ENCODE peak calls at places on chromosome 4, in nine cellular contexts. One of them, this sample, is unnamed.

GRCh38 chr4:10866691-10867090 is 182.1 kb upstream of the CLNK start:
- DNase-seq in adipocyte: no peak
- DNase-seq in Panc1: no peak
- DNase-seq in uterus: no peak
- DNase-seq in psoas muscle: no peak
- DNase-seq in cardiac muscle cell: peak; percentile 2
- DNase-seq in stomach: no peak
- DNase-seq in K562: no peak
- DNase-seq in MM.1S: no peak
- DNase-seq in this sample: no peak

GRCh38 chr4:67700119-67700873 is 659 bp downstream of the UBA6 start:
- DNase-seq in MM.1S: peak; percentile 78
- DNase-seq in psoas muscle: no peak
- DNase-seq in K562: no peak
- DNase-seq in uterus: no peak
- DNase-seq in adipocyte: peak; percentile 27
- DNase-seq in stomach: no peak
- DNase-seq in cardiac muscle cell: no peak
- DNase-seq in Panc1: no peak
- DNase-seq in this sample: peak; percentile 22

GRCh38 chr4:23819041-23819511 is 70.8 kb downstream of the PPARGC1A start:
- DNase-seq in K562: no peak
- DNase-seq in psoas muscle: no peak
- DNase-seq in stomach: no peak
- DNase-seq in MM.1S: no peak
- DNase-seq in cardiac muscle cell: peak; percentile 64
- DNase-seq in Panc1: no peak
- DNase-seq in adipocyte: no peak
- DNase-seq in uterus: no peak
- DNase-seq in this sample: no peak

GRCh38 chr4:110046588-110047049 is 133.9 kb downstream of the EGF start:
- DNase-seq in psoas muscle: no peak
- DNase-seq in cardiac muscle cell: no peak
- DNase-seq in MM.1S: no peak
- DNase-seq in uterus: no peak
- DNase-seq in Panc1: no peak
- DNase-seq in stomach: no peak
- DNase-seq in adipocyte: peak; percentile 39
- DNase-seq in K562: no peak
- DNase-seq in this sample: no peak

GRCh38 chr4:26522478-26522877 is 32.2 kb upstream of the CCKAR start:
- DNase-seq in stomach: no peak
- DNase-seq in MM.1S: no peak
- DNase-seq in Panc1: no peak
- DNase-seq in cardiac muscle cell: no peak
- DNase-seq in psoas muscle: no peak
- DNase-seq in adipocyte: peak; percentile 60
- DNase-seq in uterus: no peak
- DNase-seq in K562: no peak
- DNase-seq in this sample: no peak

GRCh38 chr4:106502106-106502699 is 133.6 kb upstream of the GIMD1 start:
- DNase-seq in uterus: no peak
- DNase-seq in psoas muscle: peak; percentile 55
- DNase-seq in K562: peak; percentile 35
- DNase-seq in Panc1: peak; percentile 10
- DNase-seq in MM.1S: peak; percentile 54
- DNase-seq in adipocyte: peak; percentile 79
- DNase-seq in cardiac muscle cell: peak; percentile 77
- DNase-seq in stomach: peak; percentile 64
- DNase-seq in this sample: peak; percentile 80

GRCh38 chr4:65831828-65832227 is 161.5 kb upstream of the EPHA5 start:
- DNase-seq in adipocyte: no peak
- DNase-seq in Panc1: no peak
- DNase-seq in psoas muscle: no peak
- DNase-seq in uterus: no peak
- DNase-seq in MM.1S: no peak
- DNase-seq in stomach: no peak
- DNase-seq in K562: no peak
- DNase-seq in cardiac muscle cell: no peak
- DNase-seq in this sample: no peak

GRCh38 chr4:143251348-143251747 is 66.6 kb downstream of the USP38 start:
- DNase-seq in stomach: no peak
- DNase-seq in adipocyte: no peak
- DNase-seq in uterus: no peak
- DNase-seq in cardiac muscle cell: no peak
- DNase-seq in K562: no peak
- DNase-seq in MM.1S: no peak
- DNase-seq in Panc1: no peak
- DNase-seq in psoas muscle: no peak
- DNase-seq in this sample: no peak

GRCh38 chr4:59161249-59161648 is 2038.9 kb upstream of the ADGRL3 start:
- DNase-seq in cardiac muscle cell: no peak
- DNase-seq in Panc1: no peak
- DNase-seq in adipocyte: peak; percentile 0
- DNase-seq in stomach: no peak
- DNase-seq in psoas muscle: no peak
- DNase-seq in uterus: no peak
- DNase-seq in MM.1S: no peak
- DNase-seq in K562: no peak
- DNase-seq in this sample: peak; percentile 21

GRCh38 chr4:48467442-48467841 is 15.7 kb upstream of the SLC10A4 start:
- DNase-seq in cardiac muscle cell: no peak
- DNase-seq in uterus: no peak
- DNase-seq in K562: no peak
- DNase-seq in stomach: no peak
- DNase-seq in MM.1S: no peak
- DNase-seq in psoas muscle: no peak
- DNase-seq in adipocyte: no peak
- DNase-seq in Panc1: no peak
- DNase-seq in this sample: no peak

GRCh38 chr4:110518889-110519490 is 43.0 kb downstream of the ENPEP start:
- DNase-seq in uterus: no peak
- DNase-seq in MM.1S: peak; percentile 36
- DNase-seq in stomach: no peak
- DNase-seq in Panc1: no peak
- DNase-seq in K562: peak; percentile 35
- DNase-seq in adipocyte: peak; percentile 64
- DNase-seq in cardiac muscle cell: peak; percentile 57
- DNase-seq in psoas muscle: no peak
- DNase-seq in this sample: peak; percentile 34

GRCh38 chr4:40238700-40239548 is 42.1 kb downstream of the RHOH start:
- DNase-seq in psoas muscle: no peak
- DNase-seq in MM.1S: no peak
- DNase-seq in uterus: no peak
- DNase-seq in Panc1: no peak
- DNase-seq in K562: peak; percentile 94
- DNase-seq in cardiac muscle cell: no peak
- DNase-seq in stomach: no peak
- DNase-seq in adipocyte: no peak
- DNase-seq in this sample: no peak

GRCh38 chr4:189278559-189279165 is 662.0 kb upstream of the FRG1 start:
- DNase-seq in adipocyte: no peak
- DNase-seq in Panc1: no peak
- DNase-seq in cardiac muscle cell: no peak
- DNase-seq in psoas muscle: no peak
- DNase-seq in K562: no peak
- DNase-seq in stomach: no peak
- DNase-seq in MM.1S: no peak
- DNase-seq in uterus: no peak
- DNase-seq in this sample: no peak

DNA sequence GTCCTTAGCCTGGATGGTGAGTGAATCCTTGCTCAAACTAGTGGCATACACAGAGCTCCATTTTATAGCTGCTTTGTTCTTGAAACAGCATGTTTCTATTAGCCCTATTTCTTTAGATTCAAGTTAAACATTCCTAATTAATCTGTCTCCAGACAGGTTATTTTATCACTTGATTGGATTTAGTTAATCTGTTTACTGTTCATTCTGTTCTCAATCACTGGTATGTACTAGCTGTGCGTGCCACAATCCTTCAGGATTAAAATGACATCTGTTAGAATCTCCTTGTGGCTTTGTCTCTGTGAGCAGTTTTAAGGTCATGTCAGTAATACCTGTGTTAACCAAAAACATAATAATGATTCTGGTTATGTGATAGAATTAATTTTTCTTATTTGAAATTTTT is 36.5 kb downstream of the PTPN13 start:
- DNase-seq in stomach: no peak
- DNase-seq in K562: no peak
- DNase-seq in Panc1: no peak
- DNase-seq in psoas muscle: no peak
- DNase-seq in uterus: no peak
- DNase-seq in cardiac muscle cell: no peak
- DNase-seq in MM.1S: no peak
- DNase-seq in adipocyte: no peak
- DNase-seq in this sample: peak; percentile 21
- H3K4me1 ChIP-seq in stomach: peaks cover 3% of the 10 kb centered on the region
- H3K4me1 ChIP-seq in K562: no peaks in the 10 kb centered on the region
- H3K4me1 ChIP-seq in Panc1: no peaks in the 10 kb centered on the region
- H3K4me1 ChIP-seq in psoas muscle: no peaks in the 10 kb centered on the region
- H3K4me1 ChIP-seq in uterus: no peaks in the 10 kb centered on the region
- H3K4me1 ChIP-seq in cardiac muscle cell: peaks cover 29% of the 10 kb centered on the region
- H3K4me1 ChIP-seq in MM.1S: peaks cover 14% of the 10 kb centered on the region
- H3K4me1 ChIP-seq in adipocyte: no peaks in the 10 kb centered on the region
- H3K4me1 ChIP-seq in this sample: peaks cover 16% of the 10 kb centered on the region

GRCh38 chr4:1234296-1234695 is 14.6 kb downstream of the CTBP1 start:
- DNase-seq in stomach: no peak
- DNase-seq in uterus: peak; percentile 53
- DNase-seq in cardiac muscle cell: no peak
- DNase-seq in adipocyte: peak; percentile 82
- DNase-seq in MM.1S: no peak
- DNase-seq in K562: no peak
- DNase-seq in Panc1: no peak
- DNase-seq in psoas muscle: peak; percentile 58
- DNase-seq in this sample: no peak
- H3K4me3 ChIP-seq in stomach: no peak overlapping the region
- H3K4me3 ChIP-seq in uterus: no peak overlapping the region
- H3K4me3 ChIP-seq in cardiac muscle cell: no peak overlapping the region
- H3K4me3 ChIP-seq in adipocyte: no peak overlapping the region
- H3K4me3 ChIP-seq in MM.1S: no peak overlapping the region
- H3K4me3 ChIP-seq in K562: no peak overlapping the region
- H3K4me3 ChIP-seq in Panc1: no peak overlapping the region
- H3K4me3 ChIP-seq in psoas muscle: no peak overlapping the region
- H3K4me3 ChIP-seq in this sample: no peak overlapping the region

GRCh38 chr4:20552004-20552403 is 148.3 kb upstream of the PACRGL start:
- DNase-seq in stomach: no peak
- DNase-seq in Panc1: no peak
- DNase-seq in cardiac muscle cell: no peak
- DNase-seq in MM.1S: no peak
- DNase-seq in uterus: no peak
- DNase-seq in psoas muscle: no peak
- DNase-seq in K562: no peak
- DNase-seq in adipocyte: no peak
- DNase-seq in this sample: no peak
- H3K36me3 ChIP-seq in stomach: peaks cover 12% of the 10 kb centered on the region
- H3K36me3 ChIP-seq in Panc1: no peaks in the 10 kb centered on the region
- H3K36me3 ChIP-seq in cardiac muscle cell: peaks cover 61% of the 10 kb centered on the region
- H3K36me3 ChIP-seq in MM.1S: no peaks in the 10 kb centered on the region
- H3K36me3 ChIP-seq in uterus: no peaks in the 10 kb centered on the region
- H3K36me3 ChIP-seq in psoas muscle: no peaks in the 10 kb centered on the region
- H3K36me3 ChIP-seq in K562: peaks cover 3% of the 10 kb centered on the region
- H3K36me3 ChIP-seq in adipocyte: peaks cover 19% of the 10 kb centered on the region
- H3K36me3 ChIP-seq in this sample: peaks cover 4% of the 10 kb centered on the region

GRCh38 chr4:112284166-112284565 is 1.5 kb downstream of the TIFA start:
- DNase-seq in MM.1S: no peak
- DNase-seq in K562: peak; percentile 15
- DNase-seq in Panc1: no peak
- DNase-seq in adipocyte: peak; percentile 62
- DNase-seq in stomach: no peak
- DNase-seq in uterus: no peak
- DNase-seq in psoas muscle: no peak
- DNase-seq in cardiac muscle cell: no peak
- DNase-seq in this sample: peak; percentile 7
- H3K4me1 ChIP-seq in MM.1S: peaks cover 44% of the 10 kb centered on the region
- H3K4me1 ChIP-seq in K562: peaks cover 7% of the 10 kb centered on the region
- H3K4me1 ChIP-seq in Panc1: peaks cover 2% of the 10 kb centered on the region
- H3K4me1 ChIP-seq in adipocyte: peaks cover 15% of the 10 kb centered on the region
- H3K4me1 ChIP-seq in stomach: peaks cover 20% of the 10 kb centered on the region
- H3K4me1 ChIP-seq in uterus: no peaks in the 10 kb centered on the region
- H3K4me1 ChIP-seq in psoas muscle: peaks cover 12% of the 10 kb centered on the region
- H3K4me1 ChIP-seq in cardiac muscle cell: peaks cover 10% of the 10 kb centered on the region
- H3K4me1 ChIP-seq in this sample: peaks cover 11% of the 10 kb centered on the region

GRCh38 chr4:91065117-91065516 is 937.9 kb downstream of the CCSER1 start:
- DNase-seq in cardiac muscle cell: no peak
- DNase-seq in stomach: no peak
- DNase-seq in MM.1S: no peak
- DNase-seq in psoas muscle: no peak
- DNase-seq in K562: no peak
- DNase-seq in Panc1: no peak
- DNase-seq in uterus: no peak
- DNase-seq in adipocyte: no peak
- DNase-seq in this sample: no peak
- H3K4me3 ChIP-seq in cardiac muscle cell: no peak overlapping the region
- H3K4me3 ChIP-seq in stomach: no peak overlapping the region
- H3K4me3 ChIP-seq in MM.1S: no peak overlapping the region
- H3K4me3 ChIP-seq in psoas muscle: no peak overlapping the region
- H3K4me3 ChIP-seq in K562: no peak overlapping the region
- H3K4me3 ChIP-seq in Panc1: no peak overlapping the region
- H3K4me3 ChIP-seq in uterus: no peak overlapping the region
- H3K4me3 ChIP-seq in adipocyte: no peak overlapping the region
- H3K4me3 ChIP-seq in this sample: no peak overlapping the region

GRCh38 chr4:3127129-3127528 is 52.6 kb downstream of the HTT start:
- DNase-seq in K562: no peak
- DNase-seq in adipocyte: no peak
- DNase-seq in MM.1S: no peak
- DNase-seq in cardiac muscle cell: no peak
- DNase-seq in stomach: no peak
- DNase-seq in psoas muscle: no peak
- DNase-seq in uterus: no peak
- DNase-seq in Panc1: no peak
- DNase-seq in this sample: no peak
- H3K36me3 ChIP-seq in K562: peaks cover 50% of the 10 kb centered on the region
- H3K36me3 ChIP-seq in adipocyte: peaks cover 56% of the 10 kb centered on the region
- H3K36me3 ChIP-seq in MM.1S: peaks cover 6% of the 10 kb centered on the region
- H3K36me3 ChIP-seq in cardiac muscle cell: peaks cover 30% of the 10 kb centered on the region
- H3K36me3 ChIP-seq in stomach: peaks cover 66% of the 10 kb centered on the region
- H3K36me3 ChIP-seq in psoas muscle: peaks cover 8% of the 10 kb centered on the region
- H3K36me3 ChIP-seq in uterus: no peaks in the 10 kb centered on the region
- H3K36me3 ChIP-seq in Panc1: no peaks in the 10 kb centered on the region
- H3K36me3 ChIP-seq in this sample: peaks cover 70% of the 10 kb centered on the region